ENCODE peak calls at places on chromosomes 2 and 18, in five cellular contexts. One of them, this sample, is unnamed.
A peak's percentile ranks its signal among the peaks of the same experiment; 100 is the strongest.

GRCh38 chr2:150133623-150134022 is 353.8 kb downstream of the RND3 start:
- DNase-seq in HS-5: peak; percentile 88
- DNase-seq in skeletal muscle cell: peak; percentile 83
- DNase-seq in posterior vena cava: no peak
- DNase-seq in amniotic stem cell: peak; percentile 68
- DNase-seq in this sample: no peak

GRCh38 chr2:55010149-55010591 is 40.1 kb downstream of the RTN4 start:
- DNase-seq in HS-5: no peak
- DNase-seq in skeletal muscle cell: no peak
- DNase-seq in posterior vena cava: no peak
- DNase-seq in amniotic stem cell: no peak
- DNase-seq in this sample: peak; percentile 64

GRCh38 chr2:9232886-9233285 is 26.3 kb downstream of the ASAP2 start:
- DNase-seq in HS-5: no peak
- DNase-seq in skeletal muscle cell: no peak
- DNase-seq in posterior vena cava: no peak
- DNase-seq in amniotic stem cell: no peak
- DNase-seq in this sample: no peak

GRCh38 chr2:185316383-185316782 is 422.2 kb upstream of the FSIP2 start:
- DNase-seq in HS-5: no peak
- DNase-seq in skeletal muscle cell: no peak
- DNase-seq in posterior vena cava: no peak
- DNase-seq in amniotic stem cell: no peak
- DNase-seq in this sample: no peak

GRCh38 chr2:69704446-69704845 is 37.5 kb upstream of the ANXA4 start:
- DNase-seq in HS-5: no peak
- DNase-seq in skeletal muscle cell: no peak
- DNase-seq in posterior vena cava: no peak
- DNase-seq in amniotic stem cell: no peak
- DNase-seq in this sample: no peak

GRCh38 chr2:63047534-63048281 is 2.9 kb upstream of the OTX1 start:
- DNase-seq in HS-5: no peak
- DNase-seq in skeletal muscle cell: no peak
- DNase-seq in posterior vena cava: peak; percentile 81
- DNase-seq in amniotic stem cell: no peak
- DNase-seq in this sample: peak; percentile 65

GRCh38 chr18:50637961-50638622 is 78.2 kb downstream of the MAPK4 start:
- DNase-seq in HS-5: no peak
- DNase-seq in skeletal muscle cell: no peak
- DNase-seq in posterior vena cava: no peak
- DNase-seq in amniotic stem cell: no peak
- DNase-seq in this sample: no peak

GRCh38 chr2:31060397-31060796 is 77.8 kb downstream of the GALNT14 start:
- DNase-seq in HS-5: no peak
- DNase-seq in skeletal muscle cell: no peak
- DNase-seq in posterior vena cava: no peak
- DNase-seq in amniotic stem cell: no peak
- DNase-seq in this sample: peak; percentile 32

GRCh38 chr18:13823707-13824395 is at the start of gene MC5R:
- DNase-seq in HS-5: no peak
- DNase-seq in skeletal muscle cell: no peak
- DNase-seq in posterior vena cava: peak; percentile 87
- DNase-seq in amniotic stem cell: peak; percentile 4
- DNase-seq in this sample: peak; percentile 82

GRCh38 chr18:62325806-62326645 is 916 bp downstream of the TNFRSF11A start:
- DNase-seq in HS-5: no peak
- DNase-seq in skeletal muscle cell: no peak
- DNase-seq in posterior vena cava: no peak
- DNase-seq in amniotic stem cell: no peak
- DNase-seq in this sample: no peak

GRCh38 chr2:128008089-128008672 is 19.7 kb downstream of the SAP130 start:
- DNase-seq in HS-5: no peak
- DNase-seq in skeletal muscle cell: no peak
- DNase-seq in posterior vena cava: no peak
- DNase-seq in amniotic stem cell: no peak
- DNase-seq in this sample: no peak

GRCh38 chr2:45256867-45257641 is 247.8 kb upstream of the SIX2 start:
- DNase-seq in HS-5: no peak
- DNase-seq in skeletal muscle cell: no peak
- DNase-seq in posterior vena cava: no peak
- DNase-seq in amniotic stem cell: no peak
- DNase-seq in this sample: no peak